ENCODE peak calls at places on chromosomes 13 and 19, in six cellular contexts. J, V, G, X, Q and H are unnamed samples.

GRCh38 chr13:74015137-74015536 is 119.1 kb downstream of the KLF12 start:
- DNase-seq in J (no peak), V (peak), X (no peak), G (peak), Q (no peak), H (no peak)

GRCh38 chr13:47499358-47500150 is 501.5 kb downstream of the SUCLA2 start:
- DNase-seq in Q (no peak), V (peak), X (no peak), J (no peak), G (no peak), H (no peak)

GRCh38 chr19:11208526-11209471 is 11.5 kb upstream of the KANK2 start:
- DNase-seq in Q (no peak), V (no peak), J (no peak), G (peak), X (no peak), H (no peak)

GRCh38 chr13:96104516-96104915 is 14.6 kb downstream of the HS6ST3 start:
- DNase-seq in V (no peak), Q (no peak), G (no peak), X (no peak), J (no peak), H (no peak)

GRCh38 chr13:27978301-27978968 is 9.3 kb upstream of the CDX2 start:
- DNase-seq in Q (no peak), V (no peak), J (peak), X (no peak), G (no peak), H (peak)

GRCh38 chr19:10858204-10858828 is 10.1 kb downstream of the C19orf38 start:
- DNase-seq in Q (no peak), G (peak), J (no peak), X (no peak), V (peak), H (no peak)

GRCh38 chr13:113061271-113061625 is 44.3 kb upstream of the F7 start:
- DNase-seq in G (no peak), J (no peak), Q (no peak), V (no peak), X (no peak), H (peak)

GRCh38 chr13:35818577-35819165 is 312.5 kb downstream of the DCLK1 start:
- DNase-seq in X (no peak), G (peak), V (peak), J (no peak), Q (no peak), H (no peak)

GRCh38 chr13:90680826-90681225 is 666.7 kb upstream of the MIR17HG start:
- DNase-seq in V (no peak), G (no peak), Q (no peak), J (no peak), X (no peak), H (no peak)

GRCh38 chr13:80901111-80902014 is 560.4 kb upstream of the SPRY2 start:
- DNase-seq in J (no peak), Q (no peak), X (no peak), G (no peak), V (no peak), H (no peak)

GRCh38 chr13:85277753-85278152 is 521.5 kb downstream of the SLITRK6 start:
- DNase-seq in G (no peak), Q (no peak), X (no peak), J (no peak), V (no peak), H (no peak)

GRCh38 chr13:41130356-41130755 is 2.2 kb downstream of the KBTBD6 start:
- DNase-seq in X (no peak), G (peak), V (peak), J (no peak), Q (no peak), H (no peak)

GRCh38 chr13:58151452-58151851 is 519.9 kb downstream of the PCDH17 start:
- DNase-seq in Q (no peak), V (peak), X (no peak), G (no peak), J (no peak), H (no peak)

GRCh38 chr19:3368441-3368795 is 2.0 kb downstream of the NFIC start:
- DNase-seq in J (no peak), V (no peak), G (no peak), Q (no peak), X (no peak), H (no peak)

GRCh38 chr13:64457976-64458375 is 2772.2 kb downstream of the PCDH9 start:
- DNase-seq in J (no peak), X (no peak), V (peak), G (no peak), Q (no peak), H (no peak)

GRCh38 chr13:33722216-33722900 is 95.6 kb upstream of the RFC3 start:
- DNase-seq in X (no peak), Q (no peak), G (no peak), J (no peak), V (peak), H (no peak)

GRCh38 chr19:29457413-29457812 is 68.4 kb upstream of the VSTM2B start:
- DNase-seq in V (no peak), G (no peak), Q (no peak), J (no peak), X (no peak), H (no peak)

GRCh38 chr13:81184556-81185265 is 843.8 kb upstream of the SPRY2 start:
- DNase-seq in G (no peak), J (no peak), V (peak), Q (no peak), X (no peak), H (no peak)

GRCh38 chr19:49570138-49570856 is 10.1 kb downstream of the NOSIP start:
- DNase-seq in Q (peak), G (peak), X (peak), V (peak), J (no peak), H (no peak)

GRCh38 chr19:29268103-29268502 is 55.2 kb upstream of the UQCRFS1 start:
- DNase-seq in V (no peak), X (no peak), G (no peak), J (no peak), Q (no peak), H (peak)

GRCh38 chr19:6340493-6341201 is 7.2 kb upstream of the ACER1 start:
- DNase-seq in G (peak), Q (no peak), X (no peak), V (no peak), J (no peak), H (no peak)

GRCh38 chr19:10872551-10873107 is 1.3 kb downstream of the CARM1 start:
- DNase-seq in G (peak), J (no peak), V (no peak), Q (no peak), X (no peak), H (no peak)

GRCh38 chr19:34879563-34879962 is 47.1 kb upstream of the ZNF30 start:
- DNase-seq in G (no peak), Q (no peak), X (no peak), J (no peak), V (no peak), H (no peak)

GRCh38 chr19:35856001-35856400 is 710 bp upstream of the KIRREL2 start:
- DNase-seq in G (no peak), J (no peak), Q (no peak), V (no peak), X (no peak), H (no peak)

GRCh38 chr19:49120325-49120683 is 960 bp downstream of the PPFIA3 start:
- DNase-seq in Q (no peak), X (no peak), V (no peak), G (no peak), J (no peak), H (no peak)